ENCODE peak calls at places on chromosomes 12 and 14, in eight cellular contexts. One of them, this sample, is unnamed.

GRCh38 chr12:124923906-124924734 is 9.7 kb upstream of the UBC start:
- DNase-seq in ascending aorta: no peak
- DNase-seq in OCI-LY7: no peak
- DNase-seq in HFF-Myc: no peak
- DNase-seq in fibroblast of mammary gland: peak; percentile 84
- DNase-seq in transverse colon: no peak
- DNase-seq in endodermal cell: peak; percentile 93
- DNase-seq in cardiac muscle cell: peak; percentile 61
- DNase-seq in this sample: peak; percentile 61

GRCh38 chr12:130087222-130087621 is 75.0 kb upstream of the FZD10 start:
- DNase-seq in transverse colon: no peak
- DNase-seq in OCI-LY7: no peak
- DNase-seq in HFF-Myc: no peak
- DNase-seq in cardiac muscle cell: no peak
- DNase-seq in endodermal cell: no peak
- DNase-seq in ascending aorta: no peak
- DNase-seq in fibroblast of mammary gland: no peak
- DNase-seq in this sample: no peak

GRCh38 chr14:33280646-33281045 is 342.0 kb downstream of the NPAS3 start:
- DNase-seq in cardiac muscle cell: no peak
- DNase-seq in ascending aorta: no peak
- DNase-seq in HFF-Myc: no peak
- DNase-seq in fibroblast of mammary gland: peak; percentile 76
- DNase-seq in transverse colon: no peak
- DNase-seq in endodermal cell: no peak
- DNase-seq in OCI-LY7: no peak
- DNase-seq in this sample: peak; percentile 16

GRCh38 chr12:44774815-44775411 is 101.2 kb downstream of the NELL2 start:
- DNase-seq in transverse colon: peak; percentile 29
- DNase-seq in HFF-Myc: peak; percentile 3
- DNase-seq in endodermal cell: peak; percentile 94
- DNase-seq in fibroblast of mammary gland: peak; percentile 18
- DNase-seq in OCI-LY7: peak; percentile 47
- DNase-seq in ascending aorta: no peak
- DNase-seq in cardiac muscle cell: peak; percentile 21
- DNase-seq in this sample: no peak

GRCh38 chr12:13596714-13597113 is 384.7 kb downstream of the GRIN2B start:
- DNase-seq in OCI-LY7: no peak
- DNase-seq in cardiac muscle cell: no peak
- DNase-seq in ascending aorta: no peak
- DNase-seq in transverse colon: no peak
- DNase-seq in endodermal cell: peak; percentile 38
- DNase-seq in fibroblast of mammary gland: no peak
- DNase-seq in HFF-Myc: no peak
- DNase-seq in this sample: no peak

GRCh38 chr14:51534623-51535022 is 117.1 kb upstream of the FRMD6 start:
- DNase-seq in transverse colon: no peak
- DNase-seq in ascending aorta: no peak
- DNase-seq in fibroblast of mammary gland: no peak
- DNase-seq in endodermal cell: no peak
- DNase-seq in OCI-LY7: no peak
- DNase-seq in cardiac muscle cell: no peak
- DNase-seq in HFF-Myc: no peak
- DNase-seq in this sample: no peak

GRCh38 chr12:120463712-120464111 is 5.8 kb downstream of the SRSF9 start:
- DNase-seq in HFF-Myc: no peak
- DNase-seq in endodermal cell: no peak
- DNase-seq in fibroblast of mammary gland: no peak
- DNase-seq in OCI-LY7: no peak
- DNase-seq in ascending aorta: no peak
- DNase-seq in transverse colon: no peak
- DNase-seq in cardiac muscle cell: no peak
- DNase-seq in this sample: no peak

GRCh38 chr12:120978296-120979219 is at the start of gene HNF1A:
- DNase-seq in transverse colon: peak; percentile 74
- DNase-seq in ascending aorta: no peak
- DNase-seq in OCI-LY7: no peak
- DNase-seq in cardiac muscle cell: no peak
- DNase-seq in endodermal cell: no peak
- DNase-seq in HFF-Myc: no peak
- DNase-seq in fibroblast of mammary gland: no peak
- DNase-seq in this sample: no peak

GRCh38 chr12:76820888-76821482 is 57.1 kb downstream of the ZDHHC17 start:
- DNase-seq in cardiac muscle cell: peak; percentile 52
- DNase-seq in fibroblast of mammary gland: peak; percentile 40
- DNase-seq in endodermal cell: peak; percentile 85
- DNase-seq in ascending aorta: no peak
- DNase-seq in HFF-Myc: peak; percentile 21
- DNase-seq in OCI-LY7: peak; percentile 3
- DNase-seq in transverse colon: peak; percentile 19
- DNase-seq in this sample: peak; percentile 28

GRCh38 chr12:109725321-109726105 is 11.9 kb downstream of the FAM222A start:
- DNase-seq in cardiac muscle cell: no peak
- DNase-seq in HFF-Myc: no peak
- DNase-seq in endodermal cell: peak; percentile 47
- DNase-seq in OCI-LY7: no peak
- DNase-seq in fibroblast of mammary gland: no peak
- DNase-seq in transverse colon: no peak
- DNase-seq in ascending aorta: no peak
- DNase-seq in this sample: no peak

GRCh38 chr12:64824130-64824499 is 332 bp upstream of the TBC1D30 start:
- DNase-seq in OCI-LY7: no peak
- DNase-seq in HFF-Myc: no peak
- DNase-seq in ascending aorta: no peak
- DNase-seq in transverse colon: no peak
- DNase-seq in fibroblast of mammary gland: no peak
- DNase-seq in endodermal cell: no peak
- DNase-seq in cardiac muscle cell: peak; percentile 6
- DNase-seq in this sample: no peak

GRCh38 chr12:64826234-64826633 is 1.8 kb downstream of the TBC1D30 start:
- DNase-seq in endodermal cell: peak; percentile 95
- DNase-seq in OCI-LY7: no peak
- DNase-seq in cardiac muscle cell: peak; percentile 76
- DNase-seq in ascending aorta: no peak
- DNase-seq in fibroblast of mammary gland: peak; percentile 56
- DNase-seq in HFF-Myc: no peak
- DNase-seq in transverse colon: peak; percentile 64
- DNase-seq in this sample: peak; percentile 61

GRCh38 chr12:64821116-64821630 is 3.3 kb upstream of the TBC1D30 start:
- DNase-seq in OCI-LY7: no peak
- DNase-seq in ascending aorta: no peak
- DNase-seq in transverse colon: no peak
- DNase-seq in HFF-Myc: no peak
- DNase-seq in endodermal cell: no peak
- DNase-seq in fibroblast of mammary gland: no peak
- DNase-seq in cardiac muscle cell: no peak
- DNase-seq in this sample: no peak

GRCh38 chr12:64825143-64826011 is 930 bp downstream of the TBC1D30 start:
- DNase-seq in cardiac muscle cell: no peak
- DNase-seq in transverse colon: no peak
- DNase-seq in endodermal cell: peak; percentile 75
- DNase-seq in HFF-Myc: no peak
- DNase-seq in fibroblast of mammary gland: no peak
- DNase-seq in ascending aorta: no peak
- DNase-seq in OCI-LY7: no peak
- DNase-seq in this sample: no peak

DNA sequence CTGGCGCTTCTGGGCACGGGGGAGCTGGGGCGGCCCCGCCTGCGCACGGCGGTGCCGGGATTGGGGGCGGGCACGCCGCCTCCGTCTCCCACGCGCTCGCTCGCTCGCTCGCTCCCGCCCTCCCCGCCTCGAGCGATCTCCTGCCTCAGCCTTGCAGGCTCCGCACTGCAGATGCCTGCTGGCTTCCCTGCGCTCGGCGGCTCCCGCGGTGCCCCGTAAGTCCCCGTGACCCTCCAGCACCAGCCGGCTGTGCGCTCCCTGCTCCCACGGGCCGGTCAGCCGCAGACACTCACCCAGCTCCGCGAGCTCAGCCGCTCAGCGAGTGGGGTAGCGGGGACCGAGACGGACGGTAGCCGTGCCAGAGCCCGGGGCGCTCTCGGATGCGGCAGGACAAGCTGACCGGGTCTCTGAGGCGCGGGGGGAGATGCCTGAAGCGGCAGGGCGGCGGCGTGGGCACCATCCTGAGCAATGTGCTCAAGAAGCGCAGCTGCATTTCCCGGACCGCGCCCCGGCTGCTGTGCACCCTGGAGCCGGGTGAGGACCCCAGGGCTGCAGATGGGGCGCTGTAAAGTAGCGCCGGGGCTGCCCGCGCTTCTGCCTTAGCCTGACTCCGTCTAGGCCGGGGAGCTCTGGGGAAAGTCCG is at the start of gene TBC1D30:
- DNase-seq in ascending aorta: no peak
- DNase-seq in transverse colon: no peak
- DNase-seq in OCI-LY7: no peak
- DNase-seq in endodermal cell: peak; percentile 81
- DNase-seq in HFF-Myc: no peak
- DNase-seq in cardiac muscle cell: peak; percentile 41
- DNase-seq in fibroblast of mammary gland: no peak
- DNase-seq in this sample: peak; percentile 12
- H3K4me3 ChIP-seq in ascending aorta: peak within 1 kb of the TSS; percentile 53
- H3K4me3 ChIP-seq in transverse colon: peak within 1 kb of the TSS; percentile 0
- H3K4me3 ChIP-seq in OCI-LY7: peak within 1 kb of the TSS; percentile 48
- H3K4me3 ChIP-seq in endodermal cell: peak within 1 kb of the TSS; percentile 77
- H3K4me3 ChIP-seq in HFF-Myc: peak within 1 kb of the TSS; percentile 31
- H3K4me3 ChIP-seq in cardiac muscle cell: peak within 1 kb of the TSS; percentile 39
- H3K4me3 ChIP-seq in fibroblast of mammary gland: peak within 1 kb of the TSS; percentile 9
- H3K4me3 ChIP-seq in this sample: peak within 1 kb of the TSS; percentile 16

DNA sequence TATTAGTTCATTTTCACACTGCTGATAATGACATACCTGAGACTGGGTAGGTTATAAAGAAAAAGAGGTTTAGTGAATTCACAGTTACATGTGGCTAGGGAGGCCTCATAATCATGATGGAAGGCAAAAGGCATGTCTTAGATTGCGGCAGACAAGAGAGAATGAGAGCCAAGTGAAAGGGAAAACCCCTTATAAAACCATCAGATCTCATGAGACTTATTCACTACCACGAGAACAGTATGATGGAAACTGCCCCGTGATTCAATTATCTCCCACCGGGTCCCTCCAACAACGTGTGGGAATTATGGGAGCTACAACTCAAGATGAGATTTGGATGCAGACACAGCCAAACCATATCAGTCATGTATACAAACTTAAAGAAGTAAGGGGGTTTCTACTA is 19.1 kb upstream of the PYROXD1 start:
- DNase-seq in HFF-Myc: no peak
- DNase-seq in cardiac muscle cell: no peak
- DNase-seq in transverse colon: no peak
- DNase-seq in fibroblast of mammary gland: no peak
- DNase-seq in ascending aorta: no peak
- DNase-seq in OCI-LY7: no peak
- DNase-seq in endodermal cell: no peak
- DNase-seq in this sample: no peak
- TF ChIP-seq CTCF in HFF-Myc: no peak
- TF ChIP-seq CTCF in cardiac muscle cell: no peak
- TF ChIP-seq CTCF in transverse colon: no peak
- TF ChIP-seq CTCF in fibroblast of mammary gland: no peak
- TF ChIP-seq CTCF in ascending aorta: no peak
- TF ChIP-seq CTCF in OCI-LY7: no peak
- TF ChIP-seq CTCF in endodermal cell: no peak
- TF ChIP-seq CTCF in this sample: no peak

GRCh38 chr12:131787143-131787660 is 41.0 kb upstream of the MMP17 start:
- DNase-seq in fibroblast of mammary gland: no peak
- DNase-seq in OCI-LY7: no peak
- DNase-seq in HFF-Myc: no peak
- DNase-seq in ascending aorta: no peak
- DNase-seq in transverse colon: no peak
- DNase-seq in endodermal cell: no peak
- DNase-seq in cardiac muscle cell: no peak
- DNase-seq in this sample: no peak
- H3K4me3 ChIP-seq in fibroblast of mammary gland: no peak overlapping the region
- H3K4me3 ChIP-seq in OCI-LY7: no peak overlapping the region
- H3K4me3 ChIP-seq in HFF-Myc: no peak overlapping the region
- H3K4me3 ChIP-seq in ascending aorta: no peak overlapping the region
- H3K4me3 ChIP-seq in transverse colon: no peak overlapping the region
- H3K4me3 ChIP-seq in endodermal cell: no peak overlapping the region
- H3K4me3 ChIP-seq in cardiac muscle cell: no peak overlapping the region
- H3K4me3 ChIP-seq in this sample: no peak overlapping the region

GRCh38 chr12:57112492-57113294 is 1.5 kb upstream of the STAT6 start:
- DNase-seq in fibroblast of mammary gland: no peak
- DNase-seq in endodermal cell: no peak
- DNase-seq in HFF-Myc: no peak
- DNase-seq in cardiac muscle cell: no peak
- DNase-seq in ascending aorta: no peak
- DNase-seq in OCI-LY7: no peak
- DNase-seq in transverse colon: no peak
- DNase-seq in this sample: no peak
- TF ChIP-seq CTCF in fibroblast of mammary gland: no peak
- TF ChIP-seq CTCF in endodermal cell: peak; percentile 91
- TF ChIP-seq CTCF in HFF-Myc: peak; percentile 76
- TF ChIP-seq CTCF in cardiac muscle cell: peak; percentile 81
- TF ChIP-seq CTCF in ascending aorta: peak; percentile 71
- TF ChIP-seq CTCF in OCI-LY7: peak; percentile 94
- TF ChIP-seq CTCF in transverse colon: no peak
- TF ChIP-seq CTCF in this sample: peak; percentile 83

GRCh38 chr12:27012239-27012981 is 1.8 kb downstream of the TM7SF3 start:
- DNase-seq in HFF-Myc: no peak
- DNase-seq in cardiac muscle cell: no peak
- DNase-seq in endodermal cell: no peak
- DNase-seq in transverse colon: no peak
- DNase-seq in OCI-LY7: no peak
- DNase-seq in fibroblast of mammary gland: no peak
- DNase-seq in ascending aorta: no peak
- DNase-seq in this sample: no peak
- H3K4me3 ChIP-seq in HFF-Myc: peak overlapping the region; percentile 91
- H3K4me3 ChIP-seq in cardiac muscle cell: no peak overlapping the region
- H3K4me3 ChIP-seq in endodermal cell: no peak overlapping the region
- H3K4me3 ChIP-seq in transverse colon: no peak overlapping the region
- H3K4me3 ChIP-seq in OCI-LY7: peak overlapping the region; percentile 93
- H3K4me3 ChIP-seq in fibroblast of mammary gland: no peak overlapping the region
- H3K4me3 ChIP-seq in ascending aorta: peak overlapping the region; percentile 99
- H3K4me3 ChIP-seq in this sample: no peak overlapping the region

GRCh38 chr12:69438539-69438938 is 31.6 kb upstream of the FRS2 start:
- DNase-seq in transverse colon: no peak
- DNase-seq in OCI-LY7: no peak
- DNase-seq in fibroblast of mammary gland: no peak
- DNase-seq in cardiac muscle cell: no peak
- DNase-seq in endodermal cell: no peak
- DNase-seq in HFF-Myc: no peak
- DNase-seq in ascending aorta: no peak
- DNase-seq in this sample: no peak
- TF ChIP-seq CTCF in transverse colon: no peak
- TF ChIP-seq CTCF in OCI-LY7: no peak
- TF ChIP-seq CTCF in fibroblast of mammary gland: no peak
- TF ChIP-seq CTCF in cardiac muscle cell: no peak
- TF ChIP-seq CTCF in endodermal cell: no peak
- TF ChIP-seq CTCF in HFF-Myc: no peak
- TF ChIP-seq CTCF in ascending aorta: no peak
- TF ChIP-seq CTCF in this sample: no peak

GRCh38 chr14:36661506-36662257 is at the start of gene PAX9:
- DNase-seq in endodermal cell: peak; percentile 98
- DNase-seq in ascending aorta: no peak
- DNase-seq in fibroblast of mammary gland: peak; percentile 66
- DNase-seq in HFF-Myc: no peak
- DNase-seq in OCI-LY7: peak; percentile 90
- DNase-seq in cardiac muscle cell: peak; percentile 69
- DNase-seq in transverse colon: peak; percentile 86
- DNase-seq in this sample: peak; percentile 74
- H3K4me3 ChIP-seq in endodermal cell: peak within 1 kb of the TSS; percentile 79
- H3K4me3 ChIP-seq in ascending aorta: peak within 1 kb of the TSS; percentile 51
- H3K4me3 ChIP-seq in fibroblast of mammary gland: peak within 1 kb of the TSS; percentile 41
- H3K4me3 ChIP-seq in HFF-Myc: no peak within 1 kb of the TSS
- H3K4me3 ChIP-seq in OCI-LY7: peak within 1 kb of the TSS; percentile 63
- H3K4me3 ChIP-seq in cardiac muscle cell: peak within 1 kb of the TSS; percentile 59
- H3K4me3 ChIP-seq in transverse colon: no peak within 1 kb of the TSS
- H3K4me3 ChIP-seq in this sample: peak within 1 kb of the TSS; percentile 47